ENCODE peak calls at places on chromosomes 5 and 9, in eight cellular contexts. One of them, this sample, is unnamed.

GRCh38 chr5:78587775-78588291 is 60.7 kb downstream of the LHFPL2 start:
- DNase-seq in NCI-H1092: no peak
- DNase-seq in heart left ventricle: no peak
- DNase-seq in GM20000: no peak
- DNase-seq in left colon: no peak
- DNase-seq in aorta: no peak
- DNase-seq in fibroblast of lung: peak; percentile 71
- DNase-seq in RPMI8226: no peak
- DNase-seq in this sample: peak; percentile 78

GRCh38 chr9:118618744-118619299 is 750.4 kb downstream of the BRINP1 start:
- DNase-seq in NCI-H1092: no peak
- DNase-seq in heart left ventricle: no peak
- DNase-seq in GM20000: no peak
- DNase-seq in left colon: no peak
- DNase-seq in aorta: no peak
- DNase-seq in fibroblast of lung: no peak
- DNase-seq in RPMI8226: no peak
- DNase-seq in this sample: no peak

GRCh38 chr9:96612966-96613589 is 6.6 kb downstream of the CDC14B start:
- DNase-seq in NCI-H1092: no peak
- DNase-seq in heart left ventricle: no peak
- DNase-seq in GM20000: no peak
- DNase-seq in left colon: no peak
- DNase-seq in aorta: no peak
- DNase-seq in fibroblast of lung: peak; percentile 52
- DNase-seq in RPMI8226: no peak
- DNase-seq in this sample: peak; percentile 22

GRCh38 chr9:98775831-98776441 is 20.4 kb downstream of the ANKS6 start:
- DNase-seq in NCI-H1092: peak; percentile 45
- DNase-seq in heart left ventricle: no peak
- DNase-seq in GM20000: peak; percentile 75
- DNase-seq in left colon: no peak
- DNase-seq in aorta: no peak
- DNase-seq in fibroblast of lung: peak; percentile 62
- DNase-seq in RPMI8226: peak; percentile 62
- DNase-seq in this sample: peak; percentile 71

GRCh38 chr9:97845763-97846162 is 7.3 kb upstream of the FOXE1 start:
- DNase-seq in NCI-H1092: no peak
- DNase-seq in heart left ventricle: no peak
- DNase-seq in GM20000: no peak
- DNase-seq in left colon: no peak
- DNase-seq in aorta: no peak
- DNase-seq in fibroblast of lung: no peak
- DNase-seq in RPMI8226: no peak
- DNase-seq in this sample: no peak

GRCh38 chr9:13952906-13953305 is 361.0 kb downstream of the NFIB start:
- DNase-seq in NCI-H1092: no peak
- DNase-seq in heart left ventricle: no peak
- DNase-seq in GM20000: no peak
- DNase-seq in left colon: no peak
- DNase-seq in aorta: no peak
- DNase-seq in fibroblast of lung: peak; percentile 64
- DNase-seq in RPMI8226: no peak
- DNase-seq in this sample: no peak

GRCh38 chr5:74640450-74641013 is at the start of gene ENC1:
- DNase-seq in NCI-H1092: peak; percentile 82
- DNase-seq in heart left ventricle: peak; percentile 96
- DNase-seq in GM20000: peak; percentile 74
- DNase-seq in left colon: peak; percentile 87
- DNase-seq in aorta: peak; percentile 92
- DNase-seq in fibroblast of lung: peak; percentile 92
- DNase-seq in RPMI8226: peak; percentile 92
- DNase-seq in this sample: peak; percentile 90

GRCh38 chr9:107214381-107214780 is 68.7 kb upstream of the RAD23B start:
- DNase-seq in NCI-H1092: no peak
- DNase-seq in heart left ventricle: no peak
- DNase-seq in GM20000: no peak
- DNase-seq in left colon: no peak
- DNase-seq in aorta: no peak
- DNase-seq in fibroblast of lung: peak; percentile 56
- DNase-seq in RPMI8226: no peak
- DNase-seq in this sample: peak; percentile 39

GRCh38 chr5:5229405-5229804 is 89.3 kb downstream of the ADAMTS16 start:
- DNase-seq in NCI-H1092: no peak
- DNase-seq in heart left ventricle: no peak
- DNase-seq in GM20000: no peak
- DNase-seq in left colon: no peak
- DNase-seq in aorta: no peak
- DNase-seq in fibroblast of lung: peak; percentile 86
- DNase-seq in RPMI8226: no peak
- DNase-seq in this sample: no peak

GRCh38 chr9:136374183-136374575 is 710 bp upstream of the CARD9 start:
- DNase-seq in NCI-H1092: no peak
- DNase-seq in heart left ventricle: no peak
- DNase-seq in GM20000: no peak
- DNase-seq in left colon: no peak
- DNase-seq in aorta: no peak
- DNase-seq in fibroblast of lung: no peak
- DNase-seq in RPMI8226: no peak
- DNase-seq in this sample: no peak

This sample was measured in EH.